ENCODE peak calls at places on chromosomes 2 and 18, in eight cellular contexts. One of them, this sample, is unnamed.

GRCh38 chr2:175684466-175684865 is 317.6 kb downstream of the LNPK start:
- DNase-seq in GM12865: no peak
- DNase-seq in stimulated activated CD8-positive, alpha-beta memory T cell treated with anti-CD3 and anti-CD28 coated beads, Interleukin-7, amount 100 ng/mL, for 4 hours: no peak
- DNase-seq in hippocampal formation: no peak
- DNase-seq in EH: no peak
- DNase-seq in hypothalamus: no peak
- DNase-seq in upper lobe of right lung: no peak
- DNase-seq in GM04504: no peak
- DNase-seq in this sample: no peak

GRCh38 chr2:55805662-55806061 is 112.0 kb upstream of the PNPT1 start:
- DNase-seq in GM12865: no peak
- DNase-seq in stimulated activated CD8-positive, alpha-beta memory T cell treated with anti-CD3 and anti-CD28 coated beads, Interleukin-7, amount 100 ng/mL, for 4 hours: no peak
- DNase-seq in hippocampal formation: peak
- DNase-seq in EH: no peak
- DNase-seq in hypothalamus: no peak
- DNase-seq in upper lobe of right lung: no peak
- DNase-seq in GM04504: no peak
- DNase-seq in this sample: no peak

GRCh38 chr2:134451347-134451630 is 197.4 kb downstream of the MGAT5 start:
- DNase-seq in GM12865: no peak
- DNase-seq in stimulated activated CD8-positive, alpha-beta memory T cell treated with anti-CD3 and anti-CD28 coated beads, Interleukin-7, amount 100 ng/mL, for 4 hours: no peak
- DNase-seq in hippocampal formation: no peak
- DNase-seq in EH: no peak
- DNase-seq in hypothalamus: no peak
- DNase-seq in upper lobe of right lung: no peak
- DNase-seq in GM04504: no peak
- DNase-seq in this sample: no peak

GRCh38 chr2:96768083-96768561 is 7.4 kb downstream of the CNNM4 start:
- DNase-seq in GM12865: peak
- DNase-seq in stimulated activated CD8-positive, alpha-beta memory T cell treated with anti-CD3 and anti-CD28 coated beads, Interleukin-7, amount 100 ng/mL, for 4 hours: no peak
- DNase-seq in hippocampal formation: no peak
- DNase-seq in EH: no peak
- DNase-seq in hypothalamus: no peak
- DNase-seq in upper lobe of right lung: no peak
- DNase-seq in GM04504: no peak
- DNase-seq in this sample: no peak

GRCh38 chr2:181876614-181877063 is 14.9 kb upstream of the ITPRID2 start:
- DNase-seq in GM12865: no peak
- DNase-seq in stimulated activated CD8-positive, alpha-beta memory T cell treated with anti-CD3 and anti-CD28 coated beads, Interleukin-7, amount 100 ng/mL, for 4 hours: no peak
- DNase-seq in hippocampal formation: no peak
- DNase-seq in EH: peak
- DNase-seq in hypothalamus: no peak
- DNase-seq in upper lobe of right lung: no peak
- DNase-seq in GM04504: no peak
- DNase-seq in this sample: no peak

GRCh38 chr2:242060212-242060835 is 190.8 kb downstream of the RTP5 start:
- DNase-seq in GM12865: no peak
- DNase-seq in stimulated activated CD8-positive, alpha-beta memory T cell treated with anti-CD3 and anti-CD28 coated beads, Interleukin-7, amount 100 ng/mL, for 4 hours: no peak
- DNase-seq in hippocampal formation: no peak
- DNase-seq in EH: peak
- DNase-seq in hypothalamus: no peak
- DNase-seq in upper lobe of right lung: no peak
- DNase-seq in GM04504: peak
- DNase-seq in this sample: no peak

GRCh38 chr2:220077488-220077887 is 450.1 kb downstream of the SLC4A3 start:
- DNase-seq in GM12865: no peak
- DNase-seq in stimulated activated CD8-positive, alpha-beta memory T cell treated with anti-CD3 and anti-CD28 coated beads, Interleukin-7, amount 100 ng/mL, for 4 hours: no peak
- DNase-seq in hippocampal formation: no peak
- DNase-seq in EH: peak
- DNase-seq in hypothalamus: no peak
- DNase-seq in upper lobe of right lung: no peak
- DNase-seq in GM04504: no peak
- DNase-seq in this sample: no peak

GRCh38 chr2:120601566-120601965 is 134.1 kb upstream of the GLI2 start:
- DNase-seq in GM12865: no peak
- DNase-seq in stimulated activated CD8-positive, alpha-beta memory T cell treated with anti-CD3 and anti-CD28 coated beads, Interleukin-7, amount 100 ng/mL, for 4 hours: no peak
- DNase-seq in hippocampal formation: no peak
- DNase-seq in EH: no peak
- DNase-seq in hypothalamus: no peak
- DNase-seq in upper lobe of right lung: peak
- DNase-seq in GM04504: no peak
- DNase-seq in this sample: no peak

GRCh38 chr2:72561621-72562318 is 264.1 kb downstream of the EXOC6B start:
- DNase-seq in GM12865: no peak
- DNase-seq in stimulated activated CD8-positive, alpha-beta memory T cell treated with anti-CD3 and anti-CD28 coated beads, Interleukin-7, amount 100 ng/mL, for 4 hours: no peak
- DNase-seq in hippocampal formation: peak
- DNase-seq in EH: peak
- DNase-seq in hypothalamus: no peak
- DNase-seq in upper lobe of right lung: no peak
- DNase-seq in GM04504: no peak
- DNase-seq in this sample: no peak

GRCh38 chr2:239307921-239308620 is 92.7 kb downstream of the HDAC4 start:
- DNase-seq in GM12865: no peak
- DNase-seq in stimulated activated CD8-positive, alpha-beta memory T cell treated with anti-CD3 and anti-CD28 coated beads, Interleukin-7, amount 100 ng/mL, for 4 hours: no peak
- DNase-seq in hippocampal formation: no peak
- DNase-seq in EH: no peak
- DNase-seq in hypothalamus: no peak
- DNase-seq in upper lobe of right lung: peak
- DNase-seq in GM04504: no peak
- DNase-seq in this sample: no peak

GRCh38 chr2:167592441-167592840 is 655.0 kb downstream of the STK39 start:
- DNase-seq in GM12865: no peak
- DNase-seq in stimulated activated CD8-positive, alpha-beta memory T cell treated with anti-CD3 and anti-CD28 coated beads, Interleukin-7, amount 100 ng/mL, for 4 hours: no peak
- DNase-seq in hippocampal formation: peak
- DNase-seq in EH: no peak
- DNase-seq in hypothalamus: no peak
- DNase-seq in upper lobe of right lung: no peak
- DNase-seq in GM04504: no peak
- DNase-seq in this sample: no peak

GRCh38 chr2:33168425-33168824 is 221.7 kb downstream of the LTBP1 start:
- DNase-seq in GM12865: no peak
- DNase-seq in stimulated activated CD8-positive, alpha-beta memory T cell treated with anti-CD3 and anti-CD28 coated beads, Interleukin-7, amount 100 ng/mL, for 4 hours: no peak
- DNase-seq in hippocampal formation: no peak
- DNase-seq in EH: no peak
- DNase-seq in hypothalamus: no peak
- DNase-seq in upper lobe of right lung: no peak
- DNase-seq in GM04504: no peak
- DNase-seq in this sample: no peak

GRCh38 chr2:173119069-173119807 is 43.6 kb downstream of the MAP3K20 start:
- DNase-seq in GM12865: peak
- DNase-seq in stimulated activated CD8-positive, alpha-beta memory T cell treated with anti-CD3 and anti-CD28 coated beads, Interleukin-7, amount 100 ng/mL, for 4 hours: no peak
- DNase-seq in hippocampal formation: no peak
- DNase-seq in EH: no peak
- DNase-seq in hypothalamus: no peak
- DNase-seq in upper lobe of right lung: no peak
- DNase-seq in GM04504: peak
- DNase-seq in this sample: no peak

GRCh38 chr18:44758821-44759624 is 78.3 kb downstream of the SETBP1 start:
- DNase-seq in GM12865: peak
- DNase-seq in stimulated activated CD8-positive, alpha-beta memory T cell treated with anti-CD3 and anti-CD28 coated beads, Interleukin-7, amount 100 ng/mL, for 4 hours: no peak
- DNase-seq in hippocampal formation: no peak
- DNase-seq in EH: no peak
- DNase-seq in hypothalamus: no peak
- DNase-seq in upper lobe of right lung: no peak
- DNase-seq in GM04504: no peak
- DNase-seq in this sample: peak

GRCh38 chr18:45850021-45850420 is 24.5 kb downstream of the SIGLEC15 start:
- DNase-seq in GM12865: peak
- DNase-seq in stimulated activated CD8-positive, alpha-beta memory T cell treated with anti-CD3 and anti-CD28 coated beads, Interleukin-7, amount 100 ng/mL, for 4 hours: no peak
- DNase-seq in hippocampal formation: no peak
- DNase-seq in EH: peak
- DNase-seq in hypothalamus: no peak
- DNase-seq in upper lobe of right lung: no peak
- DNase-seq in GM04504: no peak
- DNase-seq in this sample: no peak

GRCh38 chr2:98900721-98901120 is 35.3 kb downstream of the CRACDL start:
- DNase-seq in GM12865: no peak
- DNase-seq in stimulated activated CD8-positive, alpha-beta memory T cell treated with anti-CD3 and anti-CD28 coated beads, Interleukin-7, amount 100 ng/mL, for 4 hours: no peak
- DNase-seq in hippocampal formation: no peak
- DNase-seq in EH: no peak
- DNase-seq in hypothalamus: no peak
- DNase-seq in upper lobe of right lung: peak
- DNase-seq in GM04504: no peak
- DNase-seq in this sample: no peak

GRCh38 chr2:79849241-79849640 is 336.4 kb downstream of the CTNNA2 start:
- DNase-seq in GM12865: no peak
- DNase-seq in stimulated activated CD8-positive, alpha-beta memory T cell treated with anti-CD3 and anti-CD28 coated beads, Interleukin-7, amount 100 ng/mL, for 4 hours: no peak
- DNase-seq in hippocampal formation: no peak
- DNase-seq in EH: no peak
- DNase-seq in hypothalamus: no peak
- DNase-seq in upper lobe of right lung: no peak
- DNase-seq in GM04504: no peak
- DNase-seq in this sample: no peak

GRCh38 chr2:27717070-27717453 is 53.4 kb downstream of the SLC4A1AP start:
- DNase-seq in GM12865: no peak
- DNase-seq in stimulated activated CD8-positive, alpha-beta memory T cell treated with anti-CD3 and anti-CD28 coated beads, Interleukin-7, amount 100 ng/mL, for 4 hours: no peak
- DNase-seq in hippocampal formation: no peak
- DNase-seq in EH: peak
- DNase-seq in hypothalamus: no peak
- DNase-seq in upper lobe of right lung: no peak
- DNase-seq in GM04504: peak
- DNase-seq in this sample: no peak

GRCh38 chr2:162123806-162124758 is 28.0 kb downstream of the GCG start:
- DNase-seq in GM12865: peak
- DNase-seq in stimulated activated CD8-positive, alpha-beta memory T cell treated with anti-CD3 and anti-CD28 coated beads, Interleukin-7, amount 100 ng/mL, for 4 hours: no peak
- DNase-seq in hippocampal formation: peak
- DNase-seq in EH: peak
- DNase-seq in hypothalamus: no peak
- DNase-seq in upper lobe of right lung: no peak
- DNase-seq in GM04504: no peak
- DNase-seq in this sample: no peak

GRCh38 chr2:109128466-109129355 is at the start of gene SH3RF3:
- DNase-seq in GM12865: peak
- DNase-seq in stimulated activated CD8-positive, alpha-beta memory T cell treated with anti-CD3 and anti-CD28 coated beads, Interleukin-7, amount 100 ng/mL, for 4 hours: no peak
- DNase-seq in hippocampal formation: peak
- DNase-seq in EH: peak
- DNase-seq in hypothalamus: no peak
- DNase-seq in upper lobe of right lung: peak
- DNase-seq in GM04504: no peak
- DNase-seq in this sample: peak

GRCh38 chr2:145798419-145798818 is 1278.5 kb upstream of the ZEB2 start:
- DNase-seq in GM12865: no peak
- DNase-seq in stimulated activated CD8-positive, alpha-beta memory T cell treated with anti-CD3 and anti-CD28 coated beads, Interleukin-7, amount 100 ng/mL, for 4 hours: no peak
- DNase-seq in hippocampal formation: no peak
- DNase-seq in EH: no peak
- DNase-seq in hypothalamus: no peak
- DNase-seq in upper lobe of right lung: no peak
- DNase-seq in GM04504: no peak
- DNase-seq in this sample: no peak

GRCh38 chr2:218026676-218027425 is 24.1 kb upstream of the TNS1 start:
- DNase-seq in GM12865: no peak
- DNase-seq in stimulated activated CD8-positive, alpha-beta memory T cell treated with anti-CD3 and anti-CD28 coated beads, Interleukin-7, amount 100 ng/mL, for 4 hours: no peak
- DNase-seq in hippocampal formation: no peak
- DNase-seq in EH: no peak
- DNase-seq in hypothalamus: no peak
- DNase-seq in upper lobe of right lung: peak
- DNase-seq in GM04504: no peak
- DNase-seq in this sample: peak